ENCODE peak calls at places on chromosome 10, in six cellular contexts. One of them, this sample, is unnamed.
A peak's percentile ranks its signal among the peaks of the same experiment; 100 is the strongest.

GRCh38 chr10:18223898-18224297 is 83.7 kb downstream of the CACNB2 start:
- DNase-seq in K562: no peak
- DNase-seq in A549: no peak
- DNase-seq in endothelial cell of umbilical vein: no peak
- DNase-seq in HepG2: no peak
- DNase-seq in GM12878: no peak
- DNase-seq in this sample: no peak

GRCh38 chr10:110744767-110745166 is 100.6 kb downstream of the RBM20 start:
- DNase-seq in K562: no peak
- DNase-seq in A549: no peak
- DNase-seq in endothelial cell of umbilical vein: no peak
- DNase-seq in HepG2: no peak
- DNase-seq in GM12878: no peak
- DNase-seq in this sample: peak; percentile 37

GRCh38 chr10:70931168-70931805 is 42.9 kb upstream of the PCBD1 start:
- DNase-seq in K562: no peak
- DNase-seq in A549: no peak
- DNase-seq in endothelial cell of umbilical vein: no peak
- DNase-seq in HepG2: no peak
- DNase-seq in GM12878: no peak
- DNase-seq in this sample: no peak

GRCh38 chr10:60186315-60187071 is 203.2 kb downstream of the ANK3 start:
- DNase-seq in K562: no peak
- DNase-seq in A549: peak; percentile 54
- DNase-seq in endothelial cell of umbilical vein: no peak
- DNase-seq in HepG2: no peak
- DNase-seq in GM12878: no peak
- DNase-seq in this sample: no peak

GRCh38 chr10:3151889-3152565 is 20.6 kb downstream of the PITRM1 start:
- DNase-seq in K562: no peak
- DNase-seq in A549: no peak
- DNase-seq in endothelial cell of umbilical vein: no peak
- DNase-seq in HepG2: no peak
- DNase-seq in GM12878: no peak
- DNase-seq in this sample: no peak

GRCh38 chr10:88523739-88524400 is 59.2 kb downstream of the RNLS start:
- DNase-seq in K562: no peak
- DNase-seq in A549: no peak
- DNase-seq in endothelial cell of umbilical vein: no peak
- DNase-seq in HepG2: no peak
- DNase-seq in GM12878: no peak
- DNase-seq in this sample: no peak

GRCh38 chr10:83357627-83358026 is 781.7 kb upstream of the GHITM start:
- DNase-seq in K562: no peak
- DNase-seq in A549: no peak
- DNase-seq in endothelial cell of umbilical vein: no peak
- DNase-seq in HepG2: no peak
- DNase-seq in GM12878: no peak
- DNase-seq in this sample: no peak

GRCh38 chr10:2392145-2392812 is 655.0 kb upstream of the ADARB2 start:
- DNase-seq in K562: no peak
- DNase-seq in A549: no peak
- DNase-seq in endothelial cell of umbilical vein: no peak
- DNase-seq in HepG2: no peak
- DNase-seq in GM12878: no peak
- DNase-seq in this sample: peak; percentile 1

DNA sequence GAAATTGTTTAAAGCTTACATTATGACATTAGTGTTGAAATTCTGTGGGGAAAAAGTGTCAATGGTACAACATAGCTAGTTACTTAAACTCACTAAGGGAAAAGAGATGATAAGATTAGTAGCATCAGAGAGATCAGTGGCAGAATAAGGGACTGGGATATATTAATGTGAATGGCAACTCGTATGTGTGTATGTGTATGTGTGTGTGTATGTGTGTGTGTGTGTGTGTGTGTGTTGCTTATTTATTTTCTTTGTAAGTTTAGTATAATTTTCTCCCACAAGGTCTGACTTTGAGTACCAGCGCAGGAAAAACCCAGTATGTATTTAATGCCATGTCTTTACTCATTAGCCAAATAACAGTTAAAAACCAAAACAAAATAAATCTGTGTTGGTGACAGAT is 256.1 kb downstream of the ARHGAP21 start:
- DNase-seq in K562: no peak
- DNase-seq in A549: no peak
- DNase-seq in endothelial cell of umbilical vein: no peak
- DNase-seq in HepG2: no peak
- DNase-seq in GM12878: no peak
- DNase-seq in this sample: no peak
- H3K4me3 ChIP-seq in K562: no peak overlapping the region
- H3K4me3 ChIP-seq in A549: peak overlapping the region; percentile 46
- H3K4me3 ChIP-seq in endothelial cell of umbilical vein: no peak overlapping the region
- H3K4me3 ChIP-seq in HepG2: peak overlapping the region; percentile 67
- H3K4me3 ChIP-seq in GM12878: no peak overlapping the region
- H3K4me3 ChIP-seq in this sample: no peak overlapping the region

GRCh38 chr10:26439436-26440090 is 1.4 kb downstream of the APBB1IP start:
- DNase-seq in K562: no peak
- DNase-seq in A549: no peak
- DNase-seq in endothelial cell of umbilical vein: no peak
- DNase-seq in HepG2: no peak
- DNase-seq in GM12878: no peak
- DNase-seq in this sample: no peak

GRCh38 chr10:26440091-26440445 is 1.9 kb downstream of the APBB1IP start:
- DNase-seq in K562: no peak
- DNase-seq in A549: no peak
- DNase-seq in endothelial cell of umbilical vein: no peak
- DNase-seq in HepG2: no peak
- DNase-seq in GM12878: no peak
- DNase-seq in this sample: no peak

GRCh38 chr10:26436848-26437247 is 1.3 kb upstream of the APBB1IP start:
- DNase-seq in K562: no peak
- DNase-seq in A549: no peak
- DNase-seq in endothelial cell of umbilical vein: no peak
- DNase-seq in HepG2: no peak
- DNase-seq in GM12878: no peak
- DNase-seq in this sample: no peak

GRCh38 chr10:26437637-26438461 is at the start of gene APBB1IP:
- DNase-seq in K562: no peak
- DNase-seq in A549: no peak
- DNase-seq in endothelial cell of umbilical vein: no peak
- DNase-seq in HepG2: no peak
- DNase-seq in GM12878: peak; percentile 61
- DNase-seq in this sample: peak; percentile 96

GRCh38 chr10:26438534-26439269 is 561 bp downstream of the APBB1IP start:
- DNase-seq in K562: no peak
- DNase-seq in A549: no peak
- DNase-seq in endothelial cell of umbilical vein: no peak
- DNase-seq in HepG2: no peak
- DNase-seq in GM12878: no peak
- DNase-seq in this sample: peak; percentile 65
- TF ChIP-seq MAX in K562: no peak
- TF ChIP-seq MAX in A549: no peak
- TF ChIP-seq MAX in endothelial cell of umbilical vein: no peak
- TF ChIP-seq MAX in HepG2: no peak
- TF ChIP-seq MAX in GM12878: no peak
- TF ChIP-seq MAX in this sample: no peak

GRCh38 chr10:93075369-93076221 is 1.9 kb downstream of the CYP26A1 start:
- DNase-seq in K562: no peak
- DNase-seq in A549: no peak
- DNase-seq in endothelial cell of umbilical vein: no peak
- DNase-seq in HepG2: no peak
- DNase-seq in GM12878: no peak
- DNase-seq in this sample: no peak
- TF ChIP-seq MYC in K562: no peak
- TF ChIP-seq MYC in A549: no peak
- TF ChIP-seq MYC in endothelial cell of umbilical vein: no peak
- TF ChIP-seq MYC in HepG2: no peak
- TF ChIP-seq MYC in GM12878: no peak
- TF ChIP-seq MYC in this sample: no peak

GRCh38 chr10:118760265-118760664 is 5.5 kb upstream of the CACUL1 start:
- DNase-seq in K562: no peak
- DNase-seq in A549: no peak
- DNase-seq in endothelial cell of umbilical vein: no peak
- DNase-seq in HepG2: no peak
- DNase-seq in GM12878: no peak
- DNase-seq in this sample: no peak
- H3K4me3 ChIP-seq in K562: no peak overlapping the region
- H3K4me3 ChIP-seq in A549: no peak overlapping the region
- H3K4me3 ChIP-seq in endothelial cell of umbilical vein: no peak overlapping the region
- H3K4me3 ChIP-seq in HepG2: no peak overlapping the region
- H3K4me3 ChIP-seq in GM12878: no peak overlapping the region
- H3K4me3 ChIP-seq in this sample: no peak overlapping the region

GRCh38 chr10:45243261-45243660 is 72.1 kb downstream of the OR13A1 start:
- DNase-seq in K562: no peak
- DNase-seq in A549: no peak
- DNase-seq in endothelial cell of umbilical vein: no peak
- DNase-seq in HepG2: no peak
- DNase-seq in GM12878: no peak
- DNase-seq in this sample: no peak
- TF ChIP-seq MAX in K562: no peak
- TF ChIP-seq MAX in A549: no peak
- TF ChIP-seq MAX in endothelial cell of umbilical vein: no peak
- TF ChIP-seq MAX in HepG2: no peak
- TF ChIP-seq MAX in GM12878: no peak
- TF ChIP-seq MAX in this sample: no peak

GRCh38 chr10:52883996-52884871 is 111.7 kb upstream of the MBL2 start:
- DNase-seq in K562: peak; percentile 14
- DNase-seq in A549: peak; percentile 68
- DNase-seq in endothelial cell of umbilical vein: peak; percentile 67
- DNase-seq in HepG2: peak; percentile 92
- DNase-seq in GM12878: peak; percentile 25
- DNase-seq in this sample: peak; percentile 73
- TF ChIP-seq MYC in K562: no peak
- TF ChIP-seq MYC in A549: no peak
- TF ChIP-seq MYC in endothelial cell of umbilical vein: no peak
- TF ChIP-seq MYC in HepG2: no peak
- TF ChIP-seq MYC in GM12878: no peak
- TF ChIP-seq MYC in this sample: no peak

GRCh38 chr10:22333667-22334282 is 11.5 kb upstream of the SPAG6 start:
- DNase-seq in K562: no peak
- DNase-seq in A549: no peak
- DNase-seq in endothelial cell of umbilical vein: no peak
- DNase-seq in HepG2: no peak
- DNase-seq in GM12878: no peak
- DNase-seq in this sample: no peak
- H3K4me3 ChIP-seq in K562: no peak overlapping the region
- H3K4me3 ChIP-seq in A549: no peak overlapping the region
- H3K4me3 ChIP-seq in endothelial cell of umbilical vein: no peak overlapping the region
- H3K4me3 ChIP-seq in HepG2: no peak overlapping the region
- H3K4me3 ChIP-seq in GM12878: peak overlapping the region; percentile 4
- H3K4me3 ChIP-seq in this sample: no peak overlapping the region

GRCh38 chr10:79234391-79235318 is 112.6 kb upstream of the PPIF start:
- DNase-seq in K562: no peak
- DNase-seq in A549: no peak
- DNase-seq in endothelial cell of umbilical vein: no peak
- DNase-seq in HepG2: no peak
- DNase-seq in GM12878: no peak
- DNase-seq in this sample: no peak
- TF ChIP-seq MAX in K562: no peak
- TF ChIP-seq MAX in A549: no peak
- TF ChIP-seq MAX in endothelial cell of umbilical vein: no peak
- TF ChIP-seq MAX in HepG2: no peak
- TF ChIP-seq MAX in GM12878: no peak
- TF ChIP-seq MAX in this sample: no peak

GRCh38 chr10:91864744-91865143 is 44.5 kb downstream of the FGFBP3 start:
- DNase-seq in K562: no peak
- DNase-seq in A549: no peak
- DNase-seq in endothelial cell of umbilical vein: no peak
- DNase-seq in HepG2: no peak
- DNase-seq in GM12878: no peak
- DNase-seq in this sample: no peak
- TF ChIP-seq MYC in K562: no peak
- TF ChIP-seq MYC in A549: no peak
- TF ChIP-seq MYC in endothelial cell of umbilical vein: no peak
- TF ChIP-seq MYC in HepG2: no peak
- TF ChIP-seq MYC in GM12878: no peak
- TF ChIP-seq MYC in this sample: no peak

This sample was measured in NB4.